ENCODE peak calls at places on chromosomes 4 and X, in seven cellular contexts. I is HepG2, Z is fibroblast of lung, U is HCT116, S is mammary epithelial cell, Y is keratinocyte, C is astrocyte. B is an unnamed sample.

GRCh38 chrX:14529288-14529989 is at the start of gene GLRA2:
- DNase-seq in S (peak), U (no peak), C (no peak), Y (no peak), Z (peak), I (peak), B (no peak)

GRCh38 chrX:1554469-1555210 is 17.7 kb upstream of the P2RY8 start:
- DNase-seq in C (no peak), S (no peak), Z (no peak), Y (no peak), U (no peak), I (no peak), B (no peak)

GRCh38 chr4:24802648-24803047 is 7.3 kb downstream of the SOD3 start:
- DNase-seq in Y (no peak), I (no peak), C (no peak), Z (peak), U (no peak), S (no peak), B (no peak)

GRCh38 chr4:182881928-182882327 is 35.3 kb downstream of the DCTD start:
- DNase-seq in U (no peak), Y (no peak), Z (peak), S (no peak), C (peak), I (no peak), B (no peak)

GRCh38 chrX:37455381-37455780 is 106.2 kb downstream of the PRRG1 start:
- DNase-seq in I (no peak), Z (no peak), Y (no peak), U (no peak), C (no peak), S (peak), B (no peak)

GRCh38 chrX:153827903-153828302 is 2.4 kb downstream of the PDZD4 start:
- DNase-seq in U (no peak), Y (no peak), I (no peak), Z (no peak), C (no peak), S (no peak), B (no peak)

GRCh38 chr4:73257995-73258667 is 467 bp downstream of the ANKRD17 start:
- DNase-seq in Z (peak), C (peak), Y (no peak), I (peak), S (peak), U (no peak), B (no peak)

GRCh38 chr4:17510582-17510981 is 1.3 kb downstream of the QDPR start:
- DNase-seq in C (no peak), I (no peak), U (no peak), Z (no peak), Y (no peak), S (no peak), B (no peak)

GRCh38 chr4:41590591-41590990 is 52.6 kb downstream of the LIMCH1 start:
- DNase-seq in U (no peak), Z (no peak), I (no peak), Y (no peak), S (peak), C (no peak), B (peak)

GRCh38 chrX:97616883-97617510 is 733.3 kb downstream of the RPA4 start:
- DNase-seq in Z (peak), U (peak), C (peak), S (peak), I (peak), Y (peak), B (peak)

GRCh38 chrX:13515181-13515930 is 54.0 kb upstream of the EGFL6 start:
- DNase-seq in S (no peak), C (no peak), Z (no peak), U (no peak), I (no peak), Y (no peak), B (no peak)

GRCh38 chr4:39637572-39638357 is 900 bp downstream of the SMIM14 start:
- DNase-seq in U (peak), S (peak), Z (peak), I (peak), Y (no peak), C (peak), B (peak)
- TF ChIP-seq EZH2 in U (no peak), S (no peak), Z (no peak), I (no peak), Y (no peak), C (no peak), B (no peak)

GRCh38 chr4:158219623-158220022 is 9.3 kb downstream of the TMEM144 start:
- DNase-seq in Y (no peak), Z (no peak), U (no peak), I (no peak), S (no peak), C (no peak), B (no peak)
- H3K27ac ChIP-seq in Y (no peak), Z (no peak), U (no peak), I (no peak), S (no peak), C (no peak), B (no peak)

GRCh38 chr4:48985976-48986653 is at the start of gene CWH43:
- DNase-seq in S (no peak), Z (no peak), C (no peak), U (no peak), Y (no peak), I (no peak), B (no peak)
- TF ChIP-seq EZH2 in S (no peak), Z (peak), C (peak), U (no peak), Y (peak), I (no peak), B (no peak)

GRCh38 chr4:89469930-89470375 is 162.4 kb upstream of the GPRIN3 start:
- DNase-seq in U (no peak), S (peak), C (peak), Y (peak), I (no peak), Z (peak), B (no peak)

GRCh38 chr4:89468632-89469031 is 161.0 kb upstream of the GPRIN3 start:
- DNase-seq in U (no peak), I (no peak), Z (no peak), C (no peak), S (no peak), Y (no peak), B (no peak)

GRCh38 chr4:89469512-89469911 is 161.9 kb upstream of the GPRIN3 start:
- DNase-seq in C (no peak), S (no peak), Y (no peak), Z (no peak), I (no peak), U (no peak), B (no peak)
- H3K27ac ChIP-seq in C (peak), S (peak), Y (peak), Z (peak), I (no peak), U (no peak), B (no peak)

GRCh38 chr4:146639414-146639814 is 721 bp downstream of the POU4F2 start:
- DNase-seq in C (no peak), Y (no peak), S (no peak), U (no peak), Z (no peak), I (no peak), B (no peak)
- TF ChIP-seq EZH2 in C (no peak), Y (peak), S (no peak), U (no peak), Z (peak), I (no peak), B (no peak)

GRCh38 chr4:186946682-186947294 is 223.1 kb upstream of the FAT1 start:
- DNase-seq in I (peak), U (peak), S (no peak), C (peak), Y (no peak), Z (peak), B (no peak)
- H3K27ac ChIP-seq in I (no peak), U (peak), S (no peak), C (no peak), Y (no peak), Z (no peak), B (no peak)

GRCh38 chrX:78997870-78998558 is 52.8 kb downstream of the P2RY10 start:
- DNase-seq in S (no peak), Z (no peak), C (no peak), I (no peak), Y (no peak), U (no peak), B (no peak)
- TF ChIP-seq EZH2 in S (no peak), Z (no peak), C (no peak), I (no peak), Y (no peak), U (no peak), B (no peak)

GRCh38 chrX:48521353-48522243 is at the start of gene EBP:
- DNase-seq in Y (peak), C (peak), S (peak), U (peak), Z (peak), I (peak), B (peak)
- H3K27ac ChIP-seq in Y (peak), C (peak), S (peak), U (peak), Z (peak), I (peak), B (no peak)